ENCODE peak calls at places on chromosomes 11 and 22, in eight cellular contexts. B, L, F, V, P, H, O and C are unnamed samples. For H3K9me3 and H3K4me1, the result is how much of the 10 kb centered on the place peaks cover.

GRCh38 chr11:27926981-27927481 is 180.9 kb downstream of the KIF18A start:
- DNase-seq in H (peak), V (no peak), F (no peak), O (no peak), L (no peak), P (no peak), B (no peak), C (no peak)

GRCh38 chr11:15737326-15737725 is 619.0 kb downstream of the SOX6 start:
- DNase-seq in P (no peak), F (no peak), L (no peak), V (no peak), H (peak), O (no peak), B (no peak), C (no peak)

GRCh38 chr22:19679476-19680099 is 34.7 kb upstream of the SEPTIN5 start:
- DNase-seq in V (peak), B (peak), L (peak), P (no peak), O (no peak), F (peak), H (no peak), C (peak)

GRCh38 chr11:3138178-3139085 is 26.7 kb downstream of the OSBPL5 start:
- DNase-seq in O (no peak), B (peak), P (no peak), H (no peak), F (peak), V (peak), L (peak), C (peak)

GRCh38 chr22:20442485-20443284 is 5.1 kb upstream of the SCARF2 start:
- DNase-seq in H (no peak), F (no peak), P (no peak), O (no peak), B (no peak), V (no peak), L (no peak), C (peak)

GRCh38 chr11:6405039-6405667 is 13.7 kb downstream of the APBB1 start:
- DNase-seq in F (peak), V (no peak), O (no peak), P (peak), B (peak), L (peak), H (no peak), C (peak)

GRCh38 chr11:78038697-78039313 is 15.7 kb upstream of the KCTD14 start:
- DNase-seq in O (no peak), B (no peak), V (no peak), H (no peak), L (no peak), F (no peak), P (no peak), C (no peak)

GRCh38 chr11:1766719-1767398 is 3.1 kb upstream of the CTSD start:
- DNase-seq in P (no peak), B (no peak), O (no peak), L (peak), F (no peak), V (no peak), H (no peak), C (no peak)

GRCh38 chr11:76768091-76769047 is 14.8 kb upstream of the TSKU start:
- DNase-seq in V (peak), H (peak), L (no peak), O (peak), B (no peak), P (no peak), F (no peak), C (peak)

GRCh38 chr11:31959711-31960110 is 131.2 kb upstream of the RCN1 start:
- DNase-seq in V (no peak), O (no peak), B (no peak), P (no peak), F (no peak), H (peak), L (no peak), C (no peak)

GRCh38 chr11:76419896-76420295 is 24.9 kb upstream of the EMSY start:
- DNase-seq in V (no peak), O (no peak), H (no peak), F (peak), P (no peak), L (no peak), B (peak), C (no peak)

GRCh38 chr22:48492371-48493320 is 1335.0 kb downstream of the BRD1 start:
- DNase-seq in V (peak), L (peak), P (peak), O (peak), B (peak), F (peak), H (peak), C (peak)

GRCh38 chr11:121929581-121929980 is 186.4 kb downstream of the BLID start:
- DNase-seq in O (no peak), H (no peak), P (peak), L (no peak), F (no peak), V (peak), B (peak), C (no peak)

GRCh38 chr11:99325807-99326206 is 305.1 kb downstream of the CNTN5 start:
- DNase-seq in V (no peak), B (no peak), H (peak), P (no peak), O (no peak), L (no peak), F (no peak), C (no peak)

GRCh38 chr11:62555464-62556092 is 9.0 kb upstream of the AHNAK start:
- DNase-seq in O (no peak), P (no peak), B (peak), F (no peak), V (peak), L (peak), H (no peak), C (peak)

GRCh38 chr11:32213223-32213622 is 122.3 kb downstream of the RCN1 start:
- DNase-seq in B (no peak), H (peak), P (no peak), O (no peak), V (no peak), F (no peak), L (no peak), C (no peak)

GRCh38 chr11:105975128-105975527 is 46.9 kb downstream of the MSANTD4 start:
- DNase-seq in B (no peak), V (no peak), O (no peak), H (peak), L (no peak), F (no peak), P (no peak), C (no peak)

GRCh38 chr11:125264091-125265022 is 99.8 kb downstream of the PKNOX2 start:
- DNase-seq in B (peak), P (no peak), F (no peak), L (no peak), H (no peak), O (no peak), V (no peak), C (no peak)

GRCh38 chr11:62575837-62576236 is 2.1 kb upstream of the EEF1G start:
- DNase-seq in P (no peak), H (no peak), O (no peak), V (peak), F (no peak), B (no peak), L (peak), C (no peak)

GRCh38 chr11:107370390-107370789 is 87.2 kb downstream of the CWF19L2 start:
- DNase-seq in B (no peak), L (no peak), V (no peak), F (no peak), H (no peak), P (no peak), O (no peak), C (no peak)

GRCh38 chr22:31830721-31831070 is 76.9 kb downstream of the DEPDC5 start:
- DNase-seq in H (peak), B (no peak), V (no peak), L (no peak), O (no peak), P (no peak), F (no peak), C (no peak)

GRCh38 chr11:29623144-29623722 is 393.6 kb downstream of the KCNA4 start:
- DNase-seq in L (no peak), V (no peak), O (no peak), B (peak), F (peak), H (no peak), P (peak), C (no peak)

GRCh38 chr22:45336971-45337431 is 27.3 kb downstream of the FAM118A start:
- DNase-seq in L (no peak), P (no peak), F (no peak), H (no peak), B (no peak), V (peak), O (peak), C (peak)

GRCh38 chr22:22161924-22162851 is 82.4 kb upstream of the VPREB1 start:
- DNase-seq in L (no peak), P (no peak), F (no peak), O (no peak), H (no peak), B (no peak), V (no peak), C (no peak)

GRCh38 chr11:33742249-33742851 is 6.1 kb upstream of the CD59 start:
- DNase-seq in O (no peak), F (no peak), H (no peak), V (no peak), P (no peak), L (no peak), B (no peak), C (no peak)

GRCh38 chr11:93570759-93571413 is 27.7 kb upstream of the SMCO4 start:
- DNase-seq in F (no peak), B (no peak), P (no peak), O (no peak), V (no peak), H (peak), L (no peak), C (no peak)

GRCh38 chr11:122107566-122107965 is 8.4 kb downstream of the BLID start:
- DNase-seq in H (no peak), F (no peak), P (no peak), L (no peak), B (no peak), O (no peak), V (no peak), C (no peak)

GRCh38 chr22:22856364-22856763 is 31.3 kb upstream of the IGLL5 start:
- DNase-seq in H (no peak), V (no peak), F (no peak), O (no peak), P (no peak), B (no peak), L (no peak), C (no peak)

GRCh38 chr11:102256251-102256650 is 61.0 kb upstream of the BIRC3 start:
- DNase-seq in H (peak), P (no peak), F (no peak), O (peak), L (no peak), V (no peak), B (no peak), C (no peak)

GRCh38 chr11:117089685-117090084 is 8.5 kb downstream of the SIK3 start:
- DNase-seq in V (no peak), P (no peak), H (peak), L (no peak), F (no peak), B (no peak), O (no peak), C (no peak)
- H3K9me3 ChIP-seq in V (under half), P (under half), H (under half), L (under half), F (under half), B (under half), O (under half), C (under half)

DNA sequence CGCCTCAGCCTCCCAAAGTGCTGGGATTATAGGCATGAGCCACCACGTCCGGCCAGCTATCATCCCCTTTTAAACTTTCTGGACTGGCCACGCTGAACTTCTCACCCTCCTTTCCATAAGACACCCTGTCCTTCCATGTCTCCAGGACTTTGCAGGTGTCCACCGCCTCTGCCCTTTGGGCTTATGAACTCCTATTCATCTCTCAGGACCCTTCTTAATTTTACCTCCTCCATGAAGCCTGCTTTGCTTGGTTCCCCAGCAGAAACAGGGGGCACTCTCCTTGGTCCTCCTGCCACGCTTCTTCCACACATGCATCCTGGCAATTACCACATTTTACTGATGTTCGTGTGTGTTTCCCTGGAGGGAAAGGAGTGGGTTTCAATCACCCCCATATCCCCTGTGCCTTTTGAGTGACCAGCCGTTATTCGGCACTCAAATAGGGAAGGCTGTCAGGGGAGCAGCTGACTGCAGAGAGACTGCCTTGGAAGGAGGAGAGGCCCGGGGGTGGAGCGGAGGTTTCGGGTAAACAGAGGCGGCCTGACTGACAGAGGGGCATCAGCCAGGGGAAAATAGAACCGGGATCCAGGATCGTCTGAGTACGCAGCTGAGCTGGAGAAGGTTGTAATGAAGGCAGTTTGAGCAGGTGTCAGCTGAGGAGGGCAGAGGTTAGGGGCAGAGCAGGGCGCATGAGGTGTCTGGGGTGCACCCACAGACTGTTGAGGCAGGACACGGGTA is 27.1 kb upstream of the CHKA start:
- DNase-seq in B (no peak), H (no peak), L (no peak), O (no peak), V (no peak), F (no peak), P (no peak), C (no peak)
- H3K4me1 ChIP-seq in B (under half), H (under half), L (under half), O (under half), V (under half), F (under half), P (under half), C (under half)

GRCh38 chr11:114624455-114625207 is 29.0 kb upstream of the NXPE4 start:
- DNase-seq in F (no peak), P (no peak), O (no peak), H (no peak), L (no peak), B (no peak), V (no peak), C (no peak)
- H3K9me3 ChIP-seq in F (under half), P (under half), O (under half), H (under half), L (under half), B (under half), V (under half), C (under half)

GRCh38 chr22:43171019-43171491 is 15.9 kb downstream of the TTLL12 start:
- DNase-seq in F (no peak), O (no peak), V (peak), H (no peak), P (no peak), B (no peak), L (peak), C (no peak)

GRCh38 chr22:43170131-43170480 is 16.8 kb downstream of the TTLL12 start:
- DNase-seq in O (no peak), H (no peak), V (peak), B (no peak), F (no peak), L (peak), P (no peak), C (no peak)

GRCh38 chr22:43172191-43172590 is 14.7 kb downstream of the TTLL12 start:
- DNase-seq in H (no peak), L (peak), B (no peak), O (no peak), V (no peak), F (no peak), P (no peak), C (no peak)

GRCh38 chr22:43173566-43173965 is 13.4 kb downstream of the TTLL12 start:
- DNase-seq in P (no peak), B (no peak), O (no peak), F (no peak), V (peak), L (peak), H (no peak), C (no peak)

DNA sequence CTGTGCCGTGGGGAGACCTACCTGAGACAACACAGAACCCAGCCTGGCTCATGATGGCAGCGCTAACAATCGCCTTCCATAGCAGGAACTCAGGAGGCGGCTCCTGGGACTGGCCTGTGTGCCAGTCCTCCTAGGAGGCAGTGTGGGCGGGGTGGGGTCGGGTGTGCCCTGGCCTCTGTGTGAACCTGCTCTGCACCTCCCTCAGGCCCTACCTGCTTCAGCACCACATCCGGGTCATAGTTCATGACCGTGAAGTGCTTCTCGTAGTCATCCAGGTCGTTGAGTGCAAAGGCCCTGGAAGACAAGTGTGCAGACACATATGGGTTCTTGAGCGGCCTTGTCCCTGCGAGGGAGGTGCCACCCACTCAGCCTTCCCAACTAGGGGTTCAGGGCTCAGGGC is 15.3 kb downstream of the TTLL12 start:
- DNase-seq in O (no peak), P (no peak), V (peak), L (peak), B (no peak), H (no peak), F (no peak), C (no peak)
- H3K4me1 ChIP-seq in O (under half), P (under half), V (under half), L (under half), B (under half), H (under half), F (under half), C (under half)

DNA sequence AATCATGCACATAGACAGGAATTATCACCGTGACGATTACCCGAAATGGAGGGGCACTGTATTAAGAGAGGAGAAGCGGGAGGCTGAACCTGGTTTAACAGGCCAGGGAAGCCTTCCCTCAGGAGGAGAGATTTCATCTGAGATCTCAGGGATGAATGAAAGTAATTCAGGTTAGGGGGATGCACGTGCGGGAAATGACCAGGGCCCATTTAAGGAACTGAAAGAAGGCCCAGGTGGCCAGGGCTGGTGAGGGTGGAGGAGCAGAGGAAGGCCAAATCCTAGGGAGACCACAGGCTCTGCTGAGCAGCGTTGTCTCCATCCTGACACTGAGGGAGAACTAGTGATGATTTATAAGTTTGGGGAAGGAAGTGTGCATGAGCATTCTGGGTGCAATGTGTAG is 16.3 kb upstream of the OPCML start:
- DNase-seq in P (no peak), O (no peak), F (no peak), B (no peak), V (no peak), L (no peak), H (no peak), C (no peak)
- H3K9me3 ChIP-seq in P (under half), O (under half), F (under half), B (under half), V (under half), L (under half), H (under half), C (under half)

GRCh38 chr11:12264361-12264760 is 113.0 kb upstream of the PARVA start:
- DNase-seq in F (no peak), V (peak), B (no peak), H (no peak), O (no peak), L (no peak), P (no peak), C (no peak)
- H3K4me1 ChIP-seq in F (under half), V (under half), B (under half), H (under half), O (under half), L (under half), P (under half), C (under half)

DNA sequence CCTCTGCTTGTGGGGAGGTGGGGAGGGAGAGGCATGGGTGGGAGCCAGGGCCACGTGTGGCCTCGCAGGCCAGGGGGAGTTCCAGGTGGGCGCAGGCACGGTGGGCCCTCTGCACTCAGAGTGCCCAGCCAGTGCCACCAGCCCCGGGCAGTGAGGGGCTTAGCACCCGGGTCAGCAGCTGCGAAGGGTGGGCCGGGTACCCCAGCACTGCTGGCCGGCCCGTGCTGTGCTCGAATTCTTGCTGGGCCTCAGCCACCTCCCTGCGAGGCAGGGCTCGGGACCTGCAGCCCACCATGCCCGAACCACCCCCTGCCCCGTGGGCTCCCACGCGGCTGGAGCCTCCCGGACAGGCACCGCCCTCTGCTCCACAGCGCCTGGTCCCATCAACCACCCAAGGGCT is 1277.2 kb downstream of the JRKL start:
- DNase-seq in H (no peak), F (no peak), B (no peak), L (no peak), P (no peak), V (no peak), O (no peak), C (no peak)
- H3K9me3 ChIP-seq in H (under half), F (under half), B (under half), L (under half), P (under half), V (under half), O (under half), C (under half)

GRCh38 chr22:43154887-43155536 is 3.7 kb downstream of the TSPO start:
- DNase-seq in V (peak), P (no peak), O (no peak), H (no peak), F (no peak), B (no peak), L (peak), C (peak)
- H3K4me1 ChIP-seq in V (under half), P (under half), O (under half), H (under half), F (under half), B (under half), L (under half), C (under half)